ENCODE peak calls at places on chromosomes 13 and 19, in nine cellular contexts. X is IMR-90; Y is AG08396; U is NCI-H748 treated with DMSO at 0.1 percent for 48 hours; A is stimulated activated CD4-positive, alpha-beta T cell treated with anti-CD3 and anti-CD28 coated beads, Interleukin-15, amount 100 ng/mL, for 1 hour; P is AG04449; J is EH; Z is AG09319; T is CD8-positive, alpha-beta memory T cell. F is an unnamed sample.

GRCh38 chr13:73189365-73189764 is 130.6 kb downstream of the KLF5 start:
- DNase-seq in X (no peak), Y (no peak), U (no peak), A (no peak), P (no peak), J (no peak), Z (no peak), T (no peak), F (no peak)

GRCh38 chr13:94917814-94918213 is 205.5 kb upstream of the SOX21 start:
- DNase-seq in X (no peak), Y (peak), U (no peak), A (no peak), P (no peak), J (peak), Z (no peak), T (no peak), F (no peak)

GRCh38 chr19:8148410-8149231 is 771 bp downstream of the FBN3 start:
- DNase-seq in X (no peak), Y (no peak), U (no peak), A (no peak), P (no peak), J (no peak), Z (no peak), T (no peak), F (no peak)

GRCh38 chr19:30092721-30093569 is 150.9 kb downstream of the URI1 start:
- DNase-seq in X (no peak), Y (no peak), U (no peak), A (no peak), P (no peak), J (no peak), Z (no peak), T (no peak), F (peak)

GRCh38 chr13:86813198-86813597 is 858.0 kb upstream of the SLITRK5 start:
- DNase-seq in X (no peak), Y (no peak), U (no peak), A (no peak), P (no peak), J (no peak), Z (no peak), T (no peak), F (no peak)

GRCh38 chr13:46893820-46894533 is 2.9 kb downstream of the HTR2A start:
- DNase-seq in X (peak), Y (peak), U (peak), A (peak), P (no peak), J (peak), Z (no peak), T (peak), F (peak)

GRCh38 chr13:89627991-89628390 is 1719.5 kb upstream of the MIR17HG start:
- DNase-seq in X (no peak), Y (no peak), U (no peak), A (no peak), P (no peak), J (no peak), Z (no peak), T (no peak), F (no peak)

GRCh38 chr13:95676100-95676774 is 702 bp upstream of the DNAJC3 start:
- DNase-seq in X (peak), Y (no peak), U (peak), A (no peak), P (no peak), J (peak), Z (no peak), T (peak), F (peak)

GRCh38 chr19:1153891-1154730 is 20.0 kb downstream of the SBNO2 start:
- DNase-seq in X (no peak), Y (no peak), U (no peak), A (no peak), P (no peak), J (no peak), Z (no peak), T (no peak), F (no peak)

GRCh38 chr13:23146811-23147245 is 34.0 kb upstream of the SGCG start:
- DNase-seq in X (peak), Y (no peak), U (no peak), A (no peak), P (no peak), J (no peak), Z (no peak), T (no peak), F (no peak)

GRCh38 chr19:35509018-35509652 is 4.3 kb downstream of the DMKN start:
- DNase-seq in X (no peak), Y (no peak), U (peak), A (no peak), P (no peak), J (no peak), Z (no peak), T (peak), F (no peak)

GRCh38 chr19:13693933-13694332 is 70.4 kb upstream of the MRI1 start:
- DNase-seq in X (no peak), Y (no peak), U (peak), A (no peak), P (no peak), J (no peak), Z (no peak), T (no peak), F (no peak)

GRCh38 chr19:44512326-44513298 is 12.3 kb upstream of the ZNF180 start:
- DNase-seq in X (peak), Y (peak), U (peak), A (no peak), P (no peak), J (peak), Z (peak), T (no peak), F (no peak)

GRCh38 chr13:104140557-104140956 is 1074.3 kb upstream of the SLC10A2 start:
- DNase-seq in X (no peak), Y (no peak), U (peak), A (no peak), P (no peak), J (no peak), Z (no peak), T (no peak), F (no peak)

GRCh38 chr19:7799640-7800355 is 30.2 kb upstream of the EVI5L start:
- DNase-seq in X (peak), Y (peak), U (peak), A (peak), P (no peak), J (peak), Z (peak), T (peak), F (no peak)

GRCh38 chr13:38944219-38944618 is 46.4 kb downstream of the STOML3 start:
- DNase-seq in X (no peak), Y (no peak), U (no peak), A (no peak), P (no peak), J (no peak), Z (no peak), T (no peak), F (no peak)

GRCh38 chr19:29636553-29637325 is 28.5 kb upstream of the PLEKHF1 start:
- DNase-seq in X (no peak), Y (no peak), U (no peak), A (no peak), P (no peak), J (peak), Z (no peak), T (no peak), F (no peak)

GRCh38 chr19:11195169-11195568 is 2.2 kb downstream of the KANK2 start:
- DNase-seq in X (peak), Y (peak), U (no peak), A (no peak), P (no peak), J (peak), Z (no peak), T (no peak), F (no peak)

GRCh38 chr13:112930192-112930591 is 38.8 kb upstream of the MCF2L start:
- DNase-seq in X (no peak), Y (no peak), U (no peak), A (no peak), P (no peak), J (no peak), Z (no peak), T (no peak), F (no peak)

GRCh38 chr13:113002206-113002821 is 33.3 kb downstream of the MCF2L start:
- DNase-seq in X (no peak), Y (no peak), U (peak), A (no peak), P (no peak), J (no peak), Z (no peak), T (no peak), F (no peak)

GRCh38 chr13:72808917-72809500 is 27.1 kb downstream of the PIBF1 start:
- DNase-seq in X (peak), Y (no peak), U (peak), A (no peak), P (no peak), J (peak), Z (no peak), T (no peak), F (no peak)

GRCh38 chr19:35013820-35014754 is 14.0 kb downstream of the GRAMD1A start:
- DNase-seq in X (no peak), Y (no peak), U (no peak), A (no peak), P (no peak), J (no peak), Z (no peak), T (peak), F (no peak)

GRCh38 chr19:27647423-27647822 is 1565.5 kb downstream of the UQCRFS1 start:
- DNase-seq in X (no peak), Y (no peak), U (no peak), A (no peak), P (no peak), J (no peak), Z (no peak), T (no peak), F (no peak)

GRCh38 chr19:53624776-53625540 is 6.8 kb upstream of the DPRX start:
- DNase-seq in X (no peak), Y (no peak), U (no peak), A (no peak), P (no peak), J (no peak), Z (no peak), T (no peak), F (no peak)

GRCh38 chr13:74047925-74048324 is 86.3 kb downstream of the KLF12 start:
- DNase-seq in X (no peak), Y (no peak), U (no peak), A (no peak), P (no peak), J (peak), Z (no peak), T (no peak), F (no peak)

GRCh38 chr19:46520616-46521015 is 24.9 kb upstream of the PNMA8B start:
- DNase-seq in X (no peak), Y (no peak), U (no peak), A (no peak), P (no peak), J (no peak), Z (no peak), T (no peak), F (no peak)

GRCh38 chr19:38277549-38277948 is 13.2 kb downstream of the SPINT2 start:
- DNase-seq in X (peak), Y (no peak), U (no peak), A (no peak), P (no peak), J (no peak), Z (peak), T (no peak), F (no peak)

GRCh38 chr19:33472696-33473624 is 48.6 kb downstream of the PEPD start:
- DNase-seq in X (peak), Y (peak), U (no peak), A (no peak), P (peak), J (peak), Z (peak), T (no peak), F (no peak)

GRCh38 chr19:16671652-16672274 is 10.8 kb downstream of the TMEM38A start:
- DNase-seq in X (no peak), Y (no peak), U (no peak), A (no peak), P (no peak), J (no peak), Z (no peak), T (no peak), F (peak)

GRCh38 chr13:49265822-49266221 is 18.1 kb downstream of the CDADC1 start:
- DNase-seq in X (peak), Y (peak), U (no peak), A (no peak), P (no peak), J (peak), Z (no peak), T (no peak), F (no peak)

GRCh38 chr13:49108204-49108603 is 111.9 kb upstream of the MLNR start:
- DNase-seq in X (no peak), Y (no peak), U (no peak), A (no peak), P (no peak), J (no peak), Z (no peak), T (no peak), F (no peak)

F was measured in psoas muscle.